ENCODE peak calls at places on chromosome 16, in five cellular contexts. J is stomach, E is body of pancreas, N is adrenal gland, M is esophagus muscularis mucosa. P is an unnamed sample. For H3K36me3, the result is how much of the 10 kb centered on the place peaks cover.

GRCh38 chr16:58027341-58028167 is 2.0 kb downstream of the MMP15 start:
- DNase-seq in J (peak), E (peak), N (peak), M (no peak), P (peak)

GRCh38 chr16:10777356-10777755 is 33.7 kb downstream of the NUBP1 start:
- DNase-seq in J (no peak), E (no peak), N (no peak), M (no peak), P (no peak)

GRCh38 chr16:46629331-46629843 is 8.2 kb upstream of the SHCBP1 start:
- DNase-seq in J (no peak), E (no peak), N (no peak), M (no peak), P (no peak)

GRCh38 chr16:80123189-80123588 is 417.6 kb upstream of the DYNLRB2 start:
- DNase-seq in J (no peak), E (no peak), N (no peak), M (peak), P (no peak)

GRCh38 chr16:89855301-89855945 is 18.0 kb upstream of the TCF25 start:
- DNase-seq in J (no peak), E (no peak), N (no peak), M (no peak), P (no peak)

GRCh38 chr16:65745-66144 is 6.7 kb downstream of the RHBDF1 start:
- DNase-seq in J (peak), E (peak), N (peak), M (peak), P (peak)

GRCh38 chr16:79089735-79090284 is 510.7 kb downstream of the MAF start:
- DNase-seq in J (no peak), E (no peak), N (no peak), M (no peak), P (no peak)

GRCh38 chr16:87169509-87169985 is 147.6 kb downstream of the C16orf95 start:
- DNase-seq in J (no peak), E (no peak), N (no peak), M (no peak), P (no peak)

GRCh38 chr16:78194948-78195347 is 95.5 kb downstream of the WWOX start:
- DNase-seq in J (no peak), E (no peak), N (no peak), M (peak), P (no peak)

GRCh38 chr16:15782573-15783365 is 74.1 kb downstream of the MYH11 start:
- DNase-seq in J (no peak), E (no peak), N (no peak), M (no peak), P (no peak)

GRCh38 chr16:16183562-16183961 is 39.7 kb downstream of the ABCC6 start:
- DNase-seq in J (no peak), E (no peak), N (no peak), M (no peak), P (no peak)

GRCh38 chr16:57807968-57808528 is 5.8 kb upstream of the KIFC3 start:
- DNase-seq in J (peak), E (peak), N (peak), M (peak), P (peak)

GRCh38 chr16:79451196-79451816 is 149.2 kb downstream of the MAF start:
- DNase-seq in J (no peak), E (no peak), N (no peak), M (no peak), P (no peak)

GRCh38 chr16:87017388-87018012 is 299.7 kb downstream of the C16orf95 start:
- DNase-seq in J (no peak), E (no peak), N (no peak), M (no peak), P (no peak)

GRCh38 chr16:48014349-48015135 is 141.3 kb downstream of the ABCC12 start:
- DNase-seq in J (no peak), E (no peak), N (no peak), M (peak), P (no peak)

GRCh38 chr16:85436636-85437160 is 176.4 kb upstream of the GSE1 start:
- DNase-seq in J (peak), E (peak), N (no peak), M (no peak), P (peak)

GRCh38 chr16:30948087-30948955 is 547 bp upstream of the ORAI3 start:
- DNase-seq in J (peak), E (peak), N (peak), M (peak), P (peak)

GRCh38 chr16:84810518-84811273 is 9.1 kb upstream of the CRISPLD2 start:
- DNase-seq in J (no peak), E (no peak), N (no peak), M (no peak), P (no peak)

GRCh38 chr16:883781-884180 is 83.2 kb upstream of the GNG13 start:
- DNase-seq in J (no peak), E (no peak), N (no peak), M (no peak), P (no peak)

GRCh38 chr16:55470533-55471371 is 8.2 kb upstream of the MMP2 start:
- DNase-seq in J (peak), E (no peak), N (no peak), M (no peak), P (no peak)

GRCh38 chr16:3536271-3536671 is 35.5 kb downstream of the CLUAP1 start:
- DNase-seq in J (no peak), E (no peak), N (no peak), M (no peak), P (no peak)

GRCh38 chr16:50450957-50451356 is 82.2 kb upstream of the BRD7 start:
- DNase-seq in J (no peak), E (no peak), N (no peak), M (no peak), P (no peak)

GRCh38 chr16:19166500-19166899 is 1.5 kb upstream of the SYT17 start:
- DNase-seq in J (no peak), E (no peak), N (no peak), M (no peak), P (no peak)

GRCh38 chr16:901715-902601 is 68.8 kb downstream of the LMF1 start:
- DNase-seq in J (no peak), E (no peak), N (no peak), M (no peak), P (peak)

GRCh38 chr16:10325783-10326543 is 59.9 kb upstream of the ATF7IP2 start:
- DNase-seq in J (no peak), E (no peak), N (peak), M (no peak), P (peak)

GRCh38 chr16:15822957-15823356 is 33.9 kb downstream of the MYH11 start:
- DNase-seq in J (peak), E (peak), N (peak), M (no peak), P (no peak)

DNA sequence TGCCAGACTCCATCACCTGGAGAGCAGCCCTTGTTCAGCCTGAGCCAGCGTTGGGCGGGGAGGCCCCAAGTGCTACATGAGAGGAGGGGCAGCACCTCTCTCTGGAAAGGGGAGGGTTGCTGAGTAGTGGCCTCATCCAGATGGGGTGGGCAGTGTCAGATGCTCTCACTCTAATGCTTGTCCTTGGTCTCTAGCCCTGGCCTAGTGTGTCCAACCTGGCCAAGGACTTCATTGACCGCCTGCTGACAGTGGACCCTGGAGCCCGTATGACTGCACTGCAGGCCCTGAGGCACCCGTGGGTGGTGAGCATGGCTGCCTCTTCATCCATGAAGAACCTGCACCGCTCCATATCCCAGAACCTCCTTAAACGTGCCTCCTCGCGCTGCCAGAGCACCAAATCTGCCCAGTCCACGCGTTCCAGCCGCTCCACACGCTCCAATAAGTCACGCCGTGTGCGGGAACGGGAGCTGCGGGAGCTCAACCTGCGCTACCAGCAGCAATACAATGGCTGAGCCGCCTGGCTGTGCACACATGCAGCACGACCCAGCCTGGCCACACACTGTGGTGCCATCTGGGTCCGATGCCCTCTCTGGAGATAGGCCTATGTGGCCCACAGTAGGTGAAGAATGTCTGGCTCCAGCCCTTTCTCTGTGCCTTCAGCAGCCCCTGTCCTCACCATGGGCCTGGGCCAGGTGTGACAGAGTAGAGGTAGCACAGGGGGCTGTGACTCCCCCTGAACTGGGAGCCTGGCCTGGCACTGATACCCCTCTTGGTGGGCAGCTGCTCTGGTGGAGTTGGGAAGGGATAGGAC is 4.3 kb downstream of the CTRL start:
- DNase-seq in J (no peak), E (peak), N (no peak), M (no peak), P (no peak)
- TF ChIP-seq POLR2A in J (no peak), E (peak), N (no peak), M (no peak), P (no peak)

DNA sequence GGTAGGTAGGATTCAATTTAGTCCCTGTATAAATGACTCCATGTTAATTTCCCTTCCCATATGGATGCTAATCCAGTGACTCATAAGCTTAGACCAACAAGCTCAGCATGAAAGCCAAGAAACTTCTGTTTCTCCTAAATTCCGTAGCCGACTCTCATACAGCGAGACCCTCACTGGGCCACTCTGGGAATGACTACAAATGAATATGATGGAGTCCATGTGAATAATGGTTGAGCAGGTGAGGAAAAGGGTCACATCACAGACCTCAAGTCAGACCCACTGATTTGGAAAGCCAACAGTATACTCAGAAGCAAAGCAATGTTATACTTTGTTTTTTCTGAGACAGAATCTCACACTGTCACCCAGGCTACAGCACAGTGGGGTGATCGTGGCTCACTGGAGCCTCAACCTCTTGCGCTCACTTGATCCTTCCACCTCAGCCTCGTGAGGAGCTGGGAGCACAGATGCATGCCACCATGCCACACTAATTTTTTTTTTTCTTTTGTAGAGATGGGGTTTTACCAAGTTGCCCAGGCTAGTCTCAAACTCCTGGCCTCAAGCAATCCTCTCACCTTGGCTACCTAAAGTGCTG is 14.6 kb downstream of the RSL1D1 start:
- DNase-seq in J (no peak), E (no peak), N (no peak), M (no peak), P (no peak)
- H3K36me3 ChIP-seq in J (half or more), E (half or more), N (under half), M (half or more), P (half or more)

DNA sequence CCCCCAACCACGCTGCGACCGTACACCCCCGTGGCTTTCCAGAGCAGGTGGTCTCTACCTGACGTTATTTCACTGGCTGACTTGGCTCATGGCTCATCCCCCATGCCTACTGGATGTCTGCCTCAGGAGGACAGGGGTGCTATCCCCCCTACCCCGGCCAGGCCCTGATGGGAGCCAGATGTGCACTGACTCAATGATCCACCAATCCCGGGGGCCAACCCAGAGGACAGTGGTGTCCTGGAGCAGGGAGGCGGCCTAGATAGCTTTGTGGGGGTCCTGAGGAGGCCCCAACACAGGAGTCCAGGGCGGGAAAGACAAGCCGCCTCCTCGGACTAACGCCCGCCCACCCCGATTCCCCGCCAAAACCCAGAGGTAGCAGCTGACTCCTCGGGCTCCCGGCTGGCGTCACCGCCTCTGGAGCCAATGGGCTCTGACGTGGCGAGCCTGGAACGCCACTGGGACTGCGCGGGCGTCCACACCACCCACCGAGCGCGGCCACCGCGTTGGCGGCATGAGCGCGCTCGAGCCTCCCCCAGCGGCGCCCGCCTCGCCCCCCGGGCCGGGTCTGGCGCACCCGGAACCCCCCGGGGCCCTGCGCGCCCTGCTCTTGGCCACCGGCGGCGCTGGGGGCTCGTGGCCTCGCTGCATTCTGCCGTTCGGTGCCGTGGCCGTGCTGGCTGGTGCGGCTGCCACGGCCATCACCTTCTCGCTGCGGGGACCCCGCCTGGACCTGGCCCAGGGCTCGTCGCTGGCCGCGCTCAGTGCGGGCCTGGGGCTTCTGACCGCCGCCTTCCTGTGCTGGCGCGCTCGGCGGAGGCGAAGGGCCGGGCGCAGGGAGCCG is 3.6 kb upstream of the NTN3 start:
- DNase-seq in J (peak), E (peak), N (peak), M (no peak), P (peak)
- TF ChIP-seq POLR2A in J (no peak), E (peak), N (peak), M (no peak), P (no peak)

DNA sequence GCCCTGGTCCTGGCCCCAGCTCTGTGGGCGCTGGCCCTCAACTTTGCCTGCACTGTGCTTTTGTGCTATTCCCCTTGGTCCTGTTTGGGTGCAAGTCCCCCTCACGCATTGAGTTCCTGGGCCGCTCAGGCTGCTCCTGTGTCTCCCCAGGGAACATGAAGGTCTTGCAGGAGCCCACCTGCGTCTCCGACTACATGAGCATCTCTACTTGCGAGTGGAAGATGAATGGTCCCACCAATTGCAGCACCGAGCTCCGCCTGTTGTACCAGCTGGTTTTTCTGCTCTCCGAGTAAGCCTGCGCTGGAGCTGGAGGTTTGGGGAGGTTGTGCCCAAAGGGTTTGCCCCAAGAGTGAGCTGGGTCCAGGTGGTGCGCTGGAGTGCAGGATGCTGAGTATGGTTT is 28.2 kb downstream of the IL4R start:
- DNase-seq in J (no peak), E (no peak), N (no peak), M (no peak), P (no peak)
- H3K36me3 ChIP-seq in J (half or more), E (under half), N (under half), M (half or more), P (half or more)

GRCh38 chr16:72123426-72123825 is 29.8 kb downstream of the DHX38 start:
- DNase-seq in J (no peak), E (no peak), N (no peak), M (no peak), P (no peak)

GRCh38 chr16:72124148-72124547 is 30.5 kb downstream of the DHX38 start:
- DNase-seq in J (no peak), E (no peak), N (no peak), M (no peak), P (no peak)

GRCh38 chr16:72124761-72125634 is 31.4 kb downstream of the DHX38 start:
- DNase-seq in J (peak), E (peak), N (peak), M (no peak), P (peak)

GRCh38 chr16:72126429-72126765 is 32.8 kb downstream of the DHX38 start:
- DNase-seq in J (no peak), E (no peak), N (no peak), M (no peak), P (no peak)

DNA sequence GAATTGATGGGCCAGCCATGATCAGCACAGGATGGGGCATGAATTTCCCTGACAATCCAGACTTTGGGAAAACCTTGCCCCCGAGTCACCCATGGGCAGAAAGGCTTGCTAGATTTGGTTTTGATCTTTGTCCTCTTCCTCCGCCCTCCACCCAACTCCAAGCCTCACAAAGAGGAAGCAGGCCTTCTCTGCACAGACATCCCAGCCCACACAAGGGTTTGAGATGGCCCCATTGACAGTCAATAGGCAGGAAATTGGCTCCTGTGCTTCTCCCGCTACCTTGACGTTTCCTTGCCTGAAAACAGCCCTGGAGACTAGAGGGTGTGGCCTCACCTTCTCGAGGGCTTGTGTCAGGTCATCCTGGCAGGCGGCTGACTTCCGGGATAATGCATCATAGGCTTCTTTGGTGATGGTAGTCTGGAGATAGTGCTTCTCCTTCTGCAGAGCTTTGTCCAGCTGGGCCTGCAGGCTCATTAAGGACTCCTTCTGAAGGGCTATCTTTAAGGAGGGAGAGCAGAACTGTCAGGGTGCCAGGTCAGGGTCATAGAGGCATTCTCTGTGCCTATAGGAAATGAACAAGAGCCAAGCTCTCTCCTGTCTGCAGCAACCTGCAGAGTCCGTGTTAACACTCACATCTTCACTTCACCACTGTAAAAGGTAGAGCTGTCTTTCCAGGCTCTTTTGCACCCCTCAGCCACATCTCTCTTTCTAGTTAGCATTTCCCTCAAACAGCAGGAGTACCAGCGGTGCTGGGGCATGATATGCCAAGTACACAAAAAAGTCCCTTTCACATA is 32.2 kb downstream of the DHX38 start:
- DNase-seq in J (no peak), E (no peak), N (no peak), M (no peak), P (no peak)
- TF ChIP-seq POLR2A in J (no peak), E (no peak), N (no peak), M (no peak), P (no peak)

GRCh38 chr16:23678430-23679273 is at the start of gene PLK1:
- DNase-seq in J (peak), E (peak), N (peak), M (no peak), P (peak)

GRCh38 chr16:23676924-23677480 is 1.7 kb upstream of the PLK1 start:
- DNase-seq in J (no peak), E (peak), N (no peak), M (no peak), P (no peak)

GRCh38 chr16:23668873-23669272 is 9.8 kb upstream of the PLK1 start:
- DNase-seq in J (no peak), E (no peak), N (no peak), M (no peak), P (no peak)

GRCh38 chr16:23670137-23670776 is 8.4 kb upstream of the PLK1 start:
- DNase-seq in J (no peak), E (no peak), N (peak), M (no peak), P (no peak)

GRCh38 chr16:23673971-23674614 is 4.6 kb upstream of the PLK1 start:
- DNase-seq in J (no peak), E (no peak), N (no peak), M (no peak), P (no peak)
- H3K36me3 ChIP-seq in J (under half), E (under half), N (under half), M (under half), P (under half)

P was measured in heart left ventricle.